ENCODE peak calls at places on chromosomes 13 and 19, in four cellular contexts. One of them, this sample, is unnamed.
A peak's percentile ranks its signal among the peaks of the same experiment; 100 is the strongest.

GRCh38 chr13:25630327-25630726 is 258.6 kb downstream of the ATP8A2 start:
- DNase-seq in IMR-90: no peak
- DNase-seq in tibial artery: no peak
- DNase-seq in brain microvascular endothelial cell: no peak
- DNase-seq in this sample: no peak

GRCh38 chr19:19568802-19569756 is 31.0 kb downstream of the CILP2 start:
- DNase-seq in IMR-90: peak; percentile 67
- DNase-seq in tibial artery: no peak
- DNase-seq in brain microvascular endothelial cell: peak; percentile 64
- DNase-seq in this sample: no peak

GRCh38 chr19:6516018-6516658 is 14.0 kb upstream of the TUBB4A start:
- DNase-seq in IMR-90: peak; percentile 72
- DNase-seq in tibial artery: peak; percentile 87
- DNase-seq in brain microvascular endothelial cell: peak; percentile 94
- DNase-seq in this sample: peak; percentile 75

GRCh38 chr19:54507824-54508223 is 5.2 kb downstream of the LAIR2 start:
- DNase-seq in IMR-90: no peak
- DNase-seq in tibial artery: no peak
- DNase-seq in brain microvascular endothelial cell: no peak
- DNase-seq in this sample: no peak

GRCh38 chr19:3046621-3047306 is 15.5 kb downstream of the TLE5 start:
- DNase-seq in IMR-90: no peak
- DNase-seq in tibial artery: no peak
- DNase-seq in brain microvascular endothelial cell: no peak
- DNase-seq in this sample: no peak

GRCh38 chr19:53870485-53870844 is 2.8 kb downstream of the MYADM start:
- DNase-seq in IMR-90: no peak
- DNase-seq in tibial artery: no peak
- DNase-seq in brain microvascular endothelial cell: no peak
- DNase-seq in this sample: no peak

GRCh38 chr19:43618921-43619261 is 538 bp downstream of the ZNF428 start:
- DNase-seq in IMR-90: peak; percentile 8
- DNase-seq in tibial artery: no peak
- DNase-seq in brain microvascular endothelial cell: peak; percentile 36
- DNase-seq in this sample: no peak

GRCh38 chr19:53883231-53883661 is 1.2 kb downstream of the PRKCG start:
- DNase-seq in IMR-90: no peak
- DNase-seq in tibial artery: no peak
- DNase-seq in brain microvascular endothelial cell: no peak
- DNase-seq in this sample: no peak

GRCh38 chr13:40178130-40178529 is 488.3 kb downstream of the FOXO1 start:
- DNase-seq in IMR-90: no peak
- DNase-seq in tibial artery: no peak
- DNase-seq in brain microvascular endothelial cell: no peak
- DNase-seq in this sample: no peak

GRCh38 chr13:48318714-48319457 is 15.3 kb downstream of the RB1 start:
- DNase-seq in IMR-90: no peak
- DNase-seq in tibial artery: peak; percentile 74
- DNase-seq in brain microvascular endothelial cell: no peak
- DNase-seq in this sample: no peak

GRCh38 chr19:16571689-16572331 is 405 bp downstream of the SLC35E1 start:
- DNase-seq in IMR-90: peak; percentile 20
- DNase-seq in tibial artery: no peak
- DNase-seq in brain microvascular endothelial cell: no peak
- DNase-seq in this sample: no peak

GRCh38 chr13:97967948-97968347 is 14.5 kb downstream of the IPO5 start:
- DNase-seq in IMR-90: no peak
- DNase-seq in tibial artery: no peak
- DNase-seq in brain microvascular endothelial cell: no peak
- DNase-seq in this sample: no peak

GRCh38 chr19:11887247-11887617 is 350 bp upstream of the ZNF69 start:
- DNase-seq in IMR-90: no peak
- DNase-seq in tibial artery: no peak
- DNase-seq in brain microvascular endothelial cell: no peak
- DNase-seq in this sample: no peak
- H3K4me3 ChIP-seq in IMR-90: peak overlapping the region; percentile 90
- H3K4me3 ChIP-seq in tibial artery: peak overlapping the region; percentile 75
- H3K4me3 ChIP-seq in brain microvascular endothelial cell: peak overlapping the region; percentile 83
- H3K4me3 ChIP-seq in this sample: peak overlapping the region; percentile 7

DNA sequence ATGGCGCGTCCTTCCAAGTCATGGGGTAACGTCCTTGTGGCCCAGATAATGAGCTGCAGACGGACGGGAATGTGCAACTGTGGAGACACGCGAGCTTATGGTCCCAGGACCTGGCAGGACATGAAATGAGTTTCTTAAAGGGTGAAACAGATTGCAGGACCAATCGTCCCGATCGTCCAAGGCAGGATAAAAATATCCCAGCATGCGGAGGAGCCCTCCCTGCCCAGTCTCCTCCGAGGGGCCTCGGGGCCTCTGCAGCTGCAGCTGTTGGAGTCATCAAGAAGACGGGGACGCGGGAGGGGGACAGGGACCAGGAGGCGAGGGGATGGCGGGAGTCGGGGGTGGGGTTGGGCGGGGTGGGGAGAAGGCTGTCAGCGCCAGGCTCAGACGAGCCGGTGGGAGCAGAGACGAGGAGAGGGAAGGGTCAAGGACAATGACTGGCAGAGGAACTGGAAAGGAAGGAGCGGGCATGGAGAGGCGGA is 14.4 kb upstream of the GARIN5A start:
- DNase-seq in IMR-90: no peak
- DNase-seq in tibial artery: no peak
- DNase-seq in brain microvascular endothelial cell: no peak
- DNase-seq in this sample: no peak
- H3K27me3 ChIP-seq in IMR-90: peaks cover 46% of the 10 kb centered on the region
- H3K27me3 ChIP-seq in tibial artery: no peaks in the 10 kb centered on the region
- H3K27me3 ChIP-seq in brain microvascular endothelial cell: peaks cover 14% of the 10 kb centered on the region
- H3K27me3 ChIP-seq in this sample: peaks cover 23% of the 10 kb centered on the region

DNA sequence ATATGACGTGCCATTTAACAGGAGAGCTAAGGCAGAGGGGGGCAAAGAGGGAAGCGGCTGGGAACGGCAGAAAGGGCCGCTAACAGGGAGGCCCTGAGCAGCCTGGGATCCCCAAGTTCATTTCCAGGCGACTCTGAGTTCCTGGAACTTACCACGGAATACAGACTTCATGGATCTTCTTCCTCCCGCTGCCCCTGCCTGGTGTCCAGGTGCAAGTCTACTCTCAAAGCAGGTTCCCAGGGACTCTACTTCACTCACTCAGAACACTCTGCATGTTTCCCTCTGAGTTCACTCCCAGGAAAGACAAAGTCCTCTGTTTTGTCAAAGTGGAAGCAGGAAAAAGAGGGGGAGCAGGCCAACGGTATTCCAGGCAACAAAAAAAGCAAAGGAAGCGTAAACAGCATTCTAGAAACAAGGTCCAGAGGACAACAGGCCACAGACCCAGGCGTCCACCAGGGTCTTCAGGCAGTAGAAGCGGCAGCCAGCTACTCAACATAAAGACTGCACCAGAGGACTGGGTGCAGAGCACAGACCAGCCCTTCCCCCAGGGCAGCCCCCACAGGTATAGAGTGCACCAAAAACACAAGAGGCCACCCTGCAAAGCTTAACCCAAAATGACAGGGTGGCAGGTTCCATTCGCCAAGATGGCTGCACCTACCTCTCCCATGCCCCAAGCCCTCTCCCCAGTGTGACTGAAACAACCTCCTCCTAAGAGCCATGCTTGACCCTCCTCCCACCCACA is 3.0 kb downstream of the MIER2 start:
- DNase-seq in IMR-90: no peak
- DNase-seq in tibial artery: peak; percentile 33
- DNase-seq in brain microvascular endothelial cell: no peak
- DNase-seq in this sample: no peak
- H3K4me3 ChIP-seq in IMR-90: no peak overlapping the region
- H3K4me3 ChIP-seq in tibial artery: no peak overlapping the region
- H3K4me3 ChIP-seq in brain microvascular endothelial cell: no peak overlapping the region
- H3K4me3 ChIP-seq in this sample: no peak overlapping the region

DNA sequence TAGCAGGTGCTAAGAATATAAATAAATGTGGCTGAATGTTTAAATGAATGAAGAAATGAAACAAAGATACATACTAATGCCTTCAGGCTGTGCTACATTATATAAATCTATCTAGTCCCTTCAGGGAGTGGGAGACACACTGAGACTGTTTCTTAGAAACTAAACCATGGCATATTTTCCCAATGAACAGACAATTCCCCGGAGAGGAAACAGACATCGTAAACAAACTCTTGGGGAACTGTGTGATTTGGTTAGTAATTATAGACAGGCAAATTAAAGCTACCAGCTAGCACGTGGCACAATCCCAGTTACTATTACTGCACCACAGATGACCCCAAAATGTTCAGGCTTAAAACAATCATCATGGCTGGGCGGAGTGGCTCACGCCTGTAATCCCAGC is 9.7 kb upstream of the FEM1A start:
- DNase-seq in IMR-90: no peak
- DNase-seq in tibial artery: no peak
- DNase-seq in brain microvascular endothelial cell: no peak
- DNase-seq in this sample: no peak
- H3K27me3 ChIP-seq in IMR-90: peaks cover 14% of the 10 kb centered on the region
- H3K27me3 ChIP-seq in tibial artery: no peaks in the 10 kb centered on the region
- H3K27me3 ChIP-seq in brain microvascular endothelial cell: no peaks in the 10 kb centered on the region
- H3K27me3 ChIP-seq in this sample: peaks cover 2% of the 10 kb centered on the region

GRCh38 chr13:110303644-110304043 is 3.3 kb downstream of the COL4A1 start:
- DNase-seq in IMR-90: no peak
- DNase-seq in tibial artery: no peak
- DNase-seq in brain microvascular endothelial cell: no peak
- DNase-seq in this sample: no peak
- H3K4me3 ChIP-seq in IMR-90: no peak overlapping the region
- H3K4me3 ChIP-seq in tibial artery: peak overlapping the region; percentile 97
- H3K4me3 ChIP-seq in brain microvascular endothelial cell: peak overlapping the region; percentile 98
- H3K4me3 ChIP-seq in this sample: no peak overlapping the region

GRCh38 chr13:112255550-112256120 is 120.5 kb upstream of the SPACA7 start:
- DNase-seq in IMR-90: no peak
- DNase-seq in tibial artery: no peak
- DNase-seq in brain microvascular endothelial cell: no peak
- DNase-seq in this sample: no peak
- H3K27me3 ChIP-seq in IMR-90: no peaks in the 10 kb centered on the region
- H3K27me3 ChIP-seq in tibial artery: no peaks in the 10 kb centered on the region
- H3K27me3 ChIP-seq in brain microvascular endothelial cell: no peaks in the 10 kb centered on the region
- H3K27me3 ChIP-seq in this sample: no peaks in the 10 kb centered on the region

This sample was measured in BJ.